ENCODE peak calls at places on chromosomes 13 and 19, in nine cellular contexts. D is activated CD8-positive, alpha-beta T cell treated with anti-CD3 and anti-CD28 coated beads, Interleukin-2, amount 10 ng/mL, durations not matched to agents 7 days and 5 days; A is Karpas-422; Z is HT-29; Q is AG20443; H is lung microvascular endothelial cell; B is adipocyte; K is NCI-H2081; W is stomach. V is an unnamed sample.

GRCh38 chr19:33294058-33294798 is 8.1 kb downstream of the CEBPA start:
- DNase-seq in D (no peak), A (no peak), Z (no peak), Q (no peak), H (no peak), B (no peak), K (no peak), W (no peak), V (no peak)

GRCh38 chr19:18017275-18018083 is 9.5 kb downstream of the ARRDC2 start:
- DNase-seq in D (no peak), A (no peak), Z (no peak), Q (no peak), H (peak; percentile 52), B (no peak), K (no peak), W (no peak), V (no peak)

GRCh38 chr13:41974262-41974900 is 13.5 kb upstream of the VWA8 start:
- DNase-seq in D (no peak), A (no peak), Z (no peak), Q (no peak), H (no peak), B (no peak), K (no peak), W (no peak), V (no peak)

GRCh38 chr13:105426454-105426853 is 1109.0 kb downstream of the EFNB2 start:
- DNase-seq in D (no peak), A (no peak), Z (no peak), Q (no peak), H (no peak), B (no peak), K (no peak), W (no peak), V (no peak)

GRCh38 chr13:110640591-110641029 is 25.3 kb downstream of the NAXD start:
- DNase-seq in D (no peak), A (no peak), Z (no peak), Q (no peak), H (peak; percentile 94), B (no peak), K (no peak), W (peak; percentile 32), V (no peak)

GRCh38 chr13:24199016-24199415 is 38.5 kb downstream of the SPATA13 start:
- DNase-seq in D (no peak), A (no peak), Z (no peak), Q (peak; percentile 53), H (no peak), B (no peak), K (no peak), W (no peak), V (no peak)

GRCh38 chr19:55256562-55257460 is 2.0 kb downstream of the PPP6R1 start:
- DNase-seq in D (no peak), A (peak; percentile 75), Z (no peak), Q (no peak), H (peak; percentile 11), B (no peak), K (peak; percentile 45), W (no peak), V (no peak)

GRCh38 chr13:63201493-63201892 is 1785.8 kb upstream of the PCDH20 start:
- DNase-seq in D (no peak), A (no peak), Z (no peak), Q (no peak), H (no peak), B (no peak), K (no peak), W (no peak), V (no peak)

GRCh38 chr19:30297969-30298368 is 74.2 kb upstream of the ZNF536 start:
- DNase-seq in D (no peak), A (no peak), Z (no peak), Q (no peak), H (no peak), B (no peak), K (no peak), W (no peak), V (no peak)

GRCh38 chr19:48496959-48497727 is 14.5 kb downstream of the LMTK3 start:
- DNase-seq in D (no peak), A (no peak), Z (no peak), Q (no peak), H (no peak), B (no peak), K (no peak), W (no peak), V (no peak)

GRCh38 chr19:58154287-58154678 is 3.7 kb upstream of the ZNF329 start:
- DNase-seq in D (peak; percentile 28), A (no peak), Z (no peak), Q (peak; percentile 61), H (peak; percentile 24), B (peak; percentile 50), K (no peak), W (peak; percentile 26), V (no peak)

GRCh38 chr13:94318418-94318817 is 161.1 kb downstream of the DCT start:
- DNase-seq in D (no peak), A (no peak), Z (no peak), Q (no peak), H (no peak), B (peak; percentile 39), K (no peak), W (no peak), V (no peak)

GRCh38 chr19:23440207-23440606 is 44.9 kb upstream of the ZNF91 start:
- DNase-seq in D (no peak), A (peak; percentile 43), Z (peak; percentile 14), Q (no peak), H (no peak), B (no peak), K (no peak), W (no peak), V (no peak)

GRCh38 chr19:4571305-4571917 is 11.9 kb upstream of the SEMA6B start:
- DNase-seq in D (no peak), A (no peak), Z (no peak), Q (no peak), H (no peak), B (no peak), K (no peak), W (no peak), V (no peak)

GRCh38 chr19:5827342-5827890 is 12.1 kb downstream of the FUT6 start:
- DNase-seq in D (no peak), A (no peak), Z (no peak), Q (no peak), H (no peak), B (no peak), K (no peak), W (no peak), V (no peak)

GRCh38 chr19:8097681-8098567 is 45.4 kb downstream of the CCL25 start:
- DNase-seq in D (no peak), A (no peak), Z (no peak), Q (no peak), H (no peak), B (no peak), K (no peak), W (no peak), V (no peak)

GRCh38 chr13:91426913-91427312 is 28.5 kb downstream of the GPC5 start:
- DNase-seq in D (no peak), A (no peak), Z (no peak), Q (no peak), H (no peak), B (no peak), K (no peak), W (no peak), V (no peak)

GRCh38 chr19:31956771-31957170 is 388.6 kb upstream of the ZNF507 start:
- DNase-seq in D (no peak), A (no peak), Z (no peak), Q (no peak), H (no peak), B (no peak), K (no peak), W (no peak), V (no peak)

GRCh38 chr19:5345895-5346386 is 5.3 kb upstream of the PTPRS start:
- DNase-seq in D (no peak), A (no peak), Z (no peak), Q (peak; percentile 45), H (peak; percentile 19), B (peak; percentile 56), K (no peak), W (no peak), V (no peak)

GRCh38 chr13:38687246-38688229 is 661 bp downstream of the FREM2 start:
- DNase-seq in D (no peak), A (no peak), Z (no peak), Q (peak; percentile 41), H (peak; percentile 6), B (no peak), K (no peak), W (no peak), V (no peak)

GRCh38 chr19:8302357-8302691 is 5.8 kb downstream of the CD320 start:
- DNase-seq in D (no peak), A (no peak), Z (peak; percentile 47), Q (no peak), H (no peak), B (no peak), K (no peak), W (peak; percentile 27), V (no peak)

GRCh38 chr19:45161715-45162463 is 1.1 kb upstream of the NKPD1 start:
- DNase-seq in D (no peak), A (no peak), Z (peak; percentile 73), Q (peak; percentile 74), H (peak; percentile 82), B (peak; percentile 56), K (no peak), W (peak; percentile 56), V (no peak)

GRCh38 chr13:26557393-26558073 is at the start of gene WASF3:
- DNase-seq in D (peak; percentile 62), A (no peak), Z (no peak), Q (peak; percentile 99), H (peak; percentile 96), B (peak; percentile 98), K (peak; percentile 94), W (peak; percentile 94), V (no peak)

GRCh38 chr13:110566201-110566600 is 4.7 kb upstream of the RAB20 start:
- DNase-seq in D (no peak), A (no peak), Z (no peak), Q (no peak), H (no peak), B (no peak), K (no peak), W (no peak), V (no peak)

GRCh38 chr13:112764028-112764427 is 74.2 kb downstream of the ATP11A start:
- DNase-seq in D (no peak), A (no peak), Z (no peak), Q (no peak), H (no peak), B (no peak), K (no peak), W (no peak), V (no peak)

GRCh38 chr13:99847318-99847750 is 124.2 kb downstream of the ZIC5 start:
- DNase-seq in D (no peak), A (no peak), Z (no peak), Q (no peak), H (no peak), B (no peak), K (peak; percentile 64), W (no peak), V (no peak)

GRCh38 chr19:50226536-50226935 is 23.1 kb downstream of the MYH14 start:
- DNase-seq in D (no peak), A (no peak), Z (no peak), Q (no peak), H (no peak), B (no peak), K (no peak), W (no peak), V (no peak)

GRCh38 chr13:94227255-94227879 is 252.1 kb downstream of the DCT start:
- DNase-seq in D (no peak), A (peak; percentile 1), Z (no peak), Q (no peak), H (no peak), B (no peak), K (no peak), W (no peak), V (no peak)

GRCh38 chr19:41702208-41702651 is 6.2 kb upstream of the CEACAM5 start:
- DNase-seq in D (no peak), A (no peak), Z (no peak), Q (no peak), H (no peak), B (peak; percentile 2), K (no peak), W (no peak), V (no peak)

GRCh38 chr13:29508130-29508873 is 87.2 kb downstream of the SLC7A1 start:
- DNase-seq in D (peak; percentile 78), A (peak; percentile 91), Z (peak; percentile 99), Q (peak; percentile 90), H (peak; percentile 89), B (peak; percentile 88), K (peak; percentile 71), W (peak; percentile 90), V (peak; percentile 58)

GRCh38 chr13:97367016-97367415 is 67.0 kb upstream of the RAP2A start:
- DNase-seq in D (no peak), A (no peak), Z (no peak), Q (peak; percentile 62), H (peak; percentile 7), B (no peak), K (no peak), W (no peak), V (no peak)

V was measured in T-cell.